ENCODE peak calls at places on chromosomes 2 and 18, in four cellular contexts. G is H7; J is activated CD4-positive, alpha-beta T cell treated with anti-CD3 and anti-CD28 coated beads for 24 hours; O is posterior vena cava. H is an unnamed sample.

GRCh38 chr2:176085120-176085788 is 1.5 kb upstream of the EVX2 start:
- DNase-seq in J (no peak), O (peak; percentile 78), G (peak; percentile 70), H (no peak)

GRCh38 chr2:9970386-9971044 is 19.0 kb downstream of the GRHL1 start:
- DNase-seq in O (no peak), J (no peak), G (no peak), H (no peak)

GRCh38 chr2:148244593-148245292 is 223.9 kb downstream of the MBD5 start:
- DNase-seq in G (no peak), J (no peak), O (no peak), H (no peak)

GRCh38 chr2:226794751-226795171 is 4.9 kb downstream of the IRS1 start:
- DNase-seq in O (no peak), J (no peak), G (peak; percentile 42), H (no peak)

GRCh38 chr2:27051902-27052645 is 606 bp downstream of the AGBL5 start:
- DNase-seq in G (peak; percentile 81), J (peak; percentile 27), O (peak; percentile 87), H (peak; percentile 82)

GRCh38 chr18:13611058-13611615 is 115.2 kb downstream of the FAM210A start:
- DNase-seq in G (peak; percentile 75), J (no peak), O (peak; percentile 90), H (no peak)

GRCh38 chr2:212170382-212170781 is 368.2 kb downstream of the ERBB4 start:
- DNase-seq in O (no peak), J (no peak), G (no peak), H (no peak)

GRCh38 chr2:190882831-190883582 is 2.4 kb downstream of the GLS start:
- DNase-seq in O (no peak), G (no peak), J (no peak), H (no peak)

GRCh38 chr2:62292190-62292589 is 96.3 kb downstream of the B3GNT2 start:
- DNase-seq in J (no peak), G (no peak), O (no peak), H (no peak)

GRCh38 chr18:56162871-56163270 is 475.5 kb downstream of the TXNL1 start:
- DNase-seq in J (no peak), G (no peak), O (no peak), H (no peak)

GRCh38 chr2:73823916-73824523 is 4.7 kb upstream of the STAMBP start:
- DNase-seq in G (peak; percentile 36), O (no peak), J (peak; percentile 39), H (no peak)

GRCh38 chr2:45885111-45885685 is 233.7 kb downstream of the PRKCE start:
- DNase-seq in O (no peak), G (no peak), J (no peak), H (no peak)

GRCh38 chr18:36809590-36810381 is 19.0 kb downstream of the TPGS2 start:
- DNase-seq in G (peak; percentile 75), J (peak; percentile 10), O (no peak), H (no peak)

GRCh38 chr2:177908182-177908581 is 164.4 kb downstream of the PDE11A start:
- DNase-seq in O (no peak), G (peak; percentile 12), J (no peak), H (no peak)

H was measured in upper lobe of right lung.